ENCODE peak calls at places on chromosome X, in six cellular contexts. J, C, S, F, P and D are unnamed samples.

GRCh38 chrX:20452487-20452886 is 185.8 kb upstream of the RPS6KA3 start:
- DNase-seq in J (no peak), C (no peak), S (no peak), F (no peak), P (no peak), D (no peak)

GRCh38 chrX:123339201-123339905 is 155.3 kb downstream of the GRIA3 start:
- DNase-seq in J (no peak), C (no peak), S (no peak), F (no peak), P (peak), D (peak)

GRCh38 chrX:1521459-1521956 is 15.5 kb downstream of the P2RY8 start:
- DNase-seq in J (no peak), C (no peak), S (no peak), F (no peak), P (no peak), D (no peak)

GRCh38 chrX:33138677-33139249 is 72.6 kb downstream of the DMD start:
- DNase-seq in J (no peak), C (no peak), S (no peak), F (no peak), P (no peak), D (peak)

GRCh38 chrX:66200855-66201795 is 37.1 kb downstream of the HEPH start:
- DNase-seq in J (no peak), C (no peak), S (no peak), F (no peak), P (peak), D (peak)

GRCh38 chrX:131812847-131813825 is 210.0 kb upstream of the STK26 start:
- DNase-seq in J (no peak), C (no peak), S (no peak), F (no peak), P (peak), D (peak)

GRCh38 chrX:128436397-128437103 is 384.3 kb upstream of the ACTRT1 start:
- DNase-seq in J (no peak), C (no peak), S (no peak), F (no peak), P (no peak), D (no peak)

GRCh38 chrX:49257846-49258748 is 6.4 kb downstream of the FOXP3 start:
- DNase-seq in J (no peak), C (no peak), S (no peak), F (no peak), P (no peak), D (no peak)

GRCh38 chrX:153901753-153902140 is 2.7 kb upstream of the AVPR2 start:
- DNase-seq in J (no peak), C (no peak), S (no peak), F (no peak), P (no peak), D (no peak)

GRCh38 chrX:13418126-13419091 is 98.6 kb upstream of the ATXN3L start:
- DNase-seq in J (peak), C (no peak), S (no peak), F (no peak), P (peak), D (peak)

GRCh38 chrX:51568586-51568985 is 50.1 kb downstream of the CENPVL3 start:
- DNase-seq in J (no peak), C (no peak), S (no peak), F (no peak), P (peak), D (peak)

GRCh38 chrX:21985332-21985777 is 44.8 kb downstream of the SMS start:
- DNase-seq in J (no peak), C (no peak), S (no peak), F (peak), P (peak), D (peak)

GRCh38 chrX:103384672-103385071 is 8.3 kb downstream of the BEX3 start:
- DNase-seq in J (no peak), C (no peak), S (no peak), F (no peak), P (no peak), D (no peak)

GRCh38 chrX:109847257-109848187 is 114.5 kb upstream of the ACSL4 start:
- DNase-seq in J (peak), C (no peak), S (no peak), F (no peak), P (peak), D (peak)

GRCh38 chrX:137569470-137569891 is 3.6 kb downstream of the ZIC3 start:
- DNase-seq in J (no peak), C (no peak), S (no peak), F (no peak), P (no peak), D (no peak)

GRCh38 chrX:48864210-48864609 is 28.8 kb upstream of the PCSK1N start:
- DNase-seq in J (no peak), C (no peak), S (no peak), F (no peak), P (peak), D (peak)

GRCh38 chrX:44314259-44314734 is 29.2 kb downstream of the EFHC2 start:
- DNase-seq in J (no peak), C (peak), S (peak), F (no peak), P (no peak), D (peak)

GRCh38 chrX:110847334-110847733 is 51.7 kb upstream of the CHRDL1 start:
- DNase-seq in J (no peak), C (no peak), S (no peak), F (peak), P (peak), D (peak)

GRCh38 chrX:15761564-15762191 is 23.6 kb downstream of the CA5B start:
- DNase-seq in J (no peak), C (no peak), S (no peak), F (no peak), P (peak), D (peak)

GRCh38 chrX:13177921-13178320 is 133.5 kb upstream of the FAM9C start:
- DNase-seq in J (no peak), C (no peak), S (no peak), F (no peak), P (no peak), D (no peak)

GRCh38 chrX:136168929-136169735 is 21.8 kb downstream of the FHL1 start:
- DNase-seq in J (peak), C (peak), S (no peak), F (no peak), P (peak), D (peak)

GRCh38 chrX:136196691-136197155 is 49.4 kb downstream of the FHL1 start:
- DNase-seq in J (no peak), C (no peak), S (no peak), F (no peak), P (no peak), D (no peak)

GRCh38 chrX:123425904-123426303 is 241.8 kb downstream of the GRIA3 start:
- DNase-seq in J (no peak), C (no peak), S (no peak), F (no peak), P (peak), D (peak)

GRCh38 chrX:26442340-26442739 is 226.4 kb downstream of the MAGEB5 start:
- DNase-seq in J (no peak), C (no peak), S (no peak), F (no peak), P (peak), D (peak)

GRCh38 chrX:114532093-114532805 is 51.6 kb upstream of the HTR2C start:
- DNase-seq in J (no peak), C (no peak), S (no peak), F (no peak), P (peak), D (peak)

GRCh38 chrX:14616876-14617275 is 87.5 kb downstream of the GLRA2 start:
- DNase-seq in J (no peak), C (no peak), S (no peak), F (no peak), P (no peak), D (no peak)

GRCh38 chrX:48966796-48967579 is 4.7 kb downstream of the KCND1 start:
- DNase-seq in J (peak), C (no peak), S (no peak), F (no peak), P (no peak), D (peak)

DNA sequence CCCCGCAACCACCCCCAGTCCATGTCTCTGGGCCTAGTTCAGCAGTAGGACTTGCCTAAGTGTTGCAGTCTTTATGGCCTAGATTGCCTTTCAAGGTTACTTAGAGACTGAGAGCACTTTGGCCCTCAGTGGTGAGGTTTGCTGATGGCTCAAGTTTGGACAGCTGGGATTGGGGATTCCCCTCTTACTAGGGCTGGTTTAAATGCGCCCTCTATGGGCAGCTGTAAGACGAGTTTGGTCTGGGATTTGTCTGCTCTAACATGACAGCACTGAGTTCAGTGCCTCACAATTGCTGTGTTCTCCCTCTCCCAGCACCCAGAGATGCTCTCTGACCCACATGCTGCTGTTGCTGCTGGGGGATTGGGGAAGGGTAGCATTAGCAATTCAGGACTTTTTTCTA is 23.1 kb downstream of the DACH2 start:
- DNase-seq in J (no peak), C (no peak), S (no peak), F (no peak), P (peak), D (peak)
- TF ChIP-seq CTCF in J (peak), C (no peak), S (peak), F (peak), P (peak), D (peak)

GRCh38 chrX:83077606-83078005 is 430.5 kb upstream of the POU3F4 start:
- DNase-seq in J (no peak), C (no peak), S (no peak), F (no peak), P (no peak), D (no peak)
- TF ChIP-seq CTCF in J (no peak), C (no peak), S (no peak), F (no peak), P (no peak), D (no peak)

GRCh38 chrX:77160301-77160700 is 286.9 kb upstream of the FGF16 start:
- DNase-seq in J (no peak), C (no peak), S (no peak), F (no peak), P (no peak), D (no peak)
- TF ChIP-seq CTCF in J (no peak), C (peak), S (peak), F (peak), P (peak), D (peak)

GRCh38 chrX:25021132-25021498 is 5.3 kb upstream of the ARX start:
- DNase-seq in J (no peak), C (no peak), S (no peak), F (no peak), P (no peak), D (no peak)
- TF ChIP-seq CTCF in J (no peak), C (no peak), S (no peak), F (no peak), P (no peak), D (no peak)

DNA sequence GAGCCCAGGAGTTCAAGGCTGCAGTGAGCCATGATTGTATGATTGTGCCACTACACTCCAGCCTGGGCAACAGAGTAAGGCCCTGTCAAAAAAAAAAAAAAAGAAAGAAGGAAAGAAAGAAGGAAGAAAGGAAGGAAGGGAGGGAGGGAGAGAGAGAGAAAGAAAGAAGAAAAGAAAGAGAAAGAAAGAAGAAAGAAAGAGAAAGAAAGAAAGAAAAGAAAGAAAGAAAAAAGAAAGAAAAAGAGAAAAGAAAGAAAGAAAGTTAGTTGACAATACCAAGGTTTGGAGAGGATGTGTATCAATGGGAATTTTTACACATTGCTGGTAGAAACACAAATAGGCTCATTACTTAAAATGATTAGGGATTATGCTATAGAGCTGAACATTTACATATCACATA is 19.8 kb downstream of the RADX start:
- DNase-seq in J (no peak), C (no peak), S (no peak), F (no peak), P (no peak), D (no peak)
- TF ChIP-seq CTCF in J (no peak), C (no peak), S (no peak), F (no peak), P (no peak), D (no peak)